ENCODE peak calls at places on chromosomes 13 and 19, in five cellular contexts. Q is CD8-positive, alpha-beta T cell; A is progenitor cell of endocrine pancreas; R is NCI-H1092; Z is ELF-1. H is an unnamed sample.

GRCh38 chr19:15534957-15535864 is 26.9 kb downstream of the CYP4F22 start:
- DNase-seq in Q (no peak), A (no peak), R (no peak), Z (no peak), H (no peak)

GRCh38 chr13:48126944-48127814 is 32.3 kb upstream of the MED4 start:
- DNase-seq in Q (peak), A (no peak), R (no peak), Z (peak), H (peak)

GRCh38 chr19:33508009-33508408 is 13.6 kb downstream of the PEPD start:
- DNase-seq in Q (no peak), A (no peak), R (no peak), Z (no peak), H (no peak)

GRCh38 chr13:113400621-113401451 is 36.9 kb upstream of the GRTP1 start:
- DNase-seq in Q (no peak), A (no peak), R (no peak), Z (no peak), H (no peak)

GRCh38 chr13:51644649-51645048 is 60.4 kb downstream of the WDFY2 start:
- DNase-seq in Q (no peak), A (no peak), R (no peak), Z (no peak), H (no peak)

GRCh38 chr19:30297969-30298368 is 74.2 kb upstream of the ZNF536 start:
- DNase-seq in Q (no peak), A (no peak), R (no peak), Z (no peak), H (no peak)

GRCh38 chr13:46354143-46355087 is 32.6 kb downstream of the RUBCNL start:
- DNase-seq in Q (no peak), A (no peak), R (no peak), Z (no peak), H (peak)

GRCh38 chr19:52691737-52692136 is 43.1 kb downstream of the ZNF611 start:
- DNase-seq in Q (no peak), A (no peak), R (no peak), Z (no peak), H (no peak)

GRCh38 chr13:37175996-37176395 is 70.5 kb upstream of the CSNK1A1L start:
- DNase-seq in Q (no peak), A (no peak), R (no peak), Z (no peak), H (peak)

GRCh38 chr13:95032114-95032513 is 269.1 kb downstream of the ABCC4 start:
- DNase-seq in Q (no peak), A (no peak), R (no peak), Z (no peak), H (no peak)

GRCh38 chr13:109654341-109655205 is 131.8 kb downstream of the IRS2 start:
- DNase-seq in Q (no peak), A (no peak), R (no peak), Z (no peak), H (no peak)

GRCh38 chr19:35347171-35347929 is at the start of gene FFAR1:
- DNase-seq in Q (peak), A (no peak), R (no peak), Z (no peak), H (no peak)

GRCh38 chr13:102913924-102914628 is 68.2 kb downstream of the ERCC5 start:
- DNase-seq in Q (no peak), A (no peak), R (no peak), Z (no peak), H (no peak)

GRCh38 chr13:25738342-25738771 is 313.5 kb downstream of the SHISA2 start:
- DNase-seq in Q (no peak), A (no peak), R (peak), Z (no peak), H (no peak)

GRCh38 chr19:48023011-48023410 is 20.9 kb downstream of the CABP5 start:
- DNase-seq in Q (no peak), A (no peak), R (no peak), Z (no peak), H (no peak)

GRCh38 chr19:10891360-10892108 is 20.2 kb downstream of the CARM1 start:
- DNase-seq in Q (no peak), A (no peak), R (no peak), Z (no peak), H (no peak)

GRCh38 chr19:19558055-19558454 is 20.0 kb downstream of the CILP2 start:
- DNase-seq in Q (no peak), A (no peak), R (no peak), Z (no peak), H (no peak)

GRCh38 chr19:55590621-55591020 is 8.7 kb downstream of the FIZ1 start:
- DNase-seq in Q (no peak), A (no peak), R (no peak), Z (peak), H (no peak)

GRCh38 chr13:96822900-96823299 is 171.4 kb downstream of the OXGR1 start:
- DNase-seq in Q (no peak), A (no peak), R (peak), Z (peak), H (no peak)

GRCh38 chr19:40411958-40412499 is 1.1 kb downstream of the PRX start:
- DNase-seq in Q (no peak), A (no peak), R (no peak), Z (no peak), H (no peak)

GRCh38 chr13:114054830-114055439 is 77.5 kb downstream of the RASA3 start:
- DNase-seq in Q (peak), A (no peak), R (no peak), Z (no peak), H (no peak)

GRCh38 chr19:7349961-7350711 is 1.4 kb downstream of the ARHGEF18 start:
- DNase-seq in Q (peak), A (no peak), R (no peak), Z (no peak), H (no peak)

GRCh38 chr19:33273881-33274662 is 28.3 kb downstream of the CEBPA start:
- DNase-seq in Q (no peak), A (no peak), R (no peak), Z (no peak), H (peak)

GRCh38 chr19:3080281-3080680 is 13.9 kb upstream of the GNA11 start:
- DNase-seq in Q (no peak), A (no peak), R (no peak), Z (no peak), H (no peak)

GRCh38 chr19:44643605-44644390 is at the start of gene PVR:
- DNase-seq in Q (no peak), A (peak), R (peak), Z (peak), H (no peak)

GRCh38 chr19:52638601-52639000 is 446 bp upstream of the ZNF83 start:
- DNase-seq in Q (no peak), A (no peak), R (no peak), Z (no peak), H (no peak)